ENCODE peak calls at places on chromosome X, in seven cellular contexts. One of them, this sample, is unnamed.

GRCh38 chrX:69387559-69388487 is 116.3 kb upstream of the NALF2 start:
- DNase-seq in AG04450: peak
- DNase-seq in AG09319: peak
- DNase-seq in activated CD8-positive, alpha-beta T cell treated with anti-CD3 and anti-CD28 coated beads for 36 hours: peak
- DNase-seq in astrocyte of the spinal cord: peak
- DNase-seq in fibroblast of lung: peak
- DNase-seq in Panc1: no peak
- DNase-seq in this sample: no peak

GRCh38 chrX:155534800-155535199 is 76.4 kb upstream of the F8A3 start:
- DNase-seq in AG04450: no peak
- DNase-seq in AG09319: no peak
- DNase-seq in activated CD8-positive, alpha-beta T cell treated with anti-CD3 and anti-CD28 coated beads for 36 hours: peak
- DNase-seq in astrocyte of the spinal cord: no peak
- DNase-seq in fibroblast of lung: no peak
- DNase-seq in Panc1: no peak
- DNase-seq in this sample: no peak

GRCh38 chrX:76821276-76821675 is 393.8 kb downstream of the MAGEE1 start:
- DNase-seq in AG04450: no peak
- DNase-seq in AG09319: no peak
- DNase-seq in activated CD8-positive, alpha-beta T cell treated with anti-CD3 and anti-CD28 coated beads for 36 hours: no peak
- DNase-seq in astrocyte of the spinal cord: no peak
- DNase-seq in fibroblast of lung: no peak
- DNase-seq in Panc1: no peak
- DNase-seq in this sample: no peak

GRCh38 chrX:20333672-20334071 is 67.0 kb upstream of the RPS6KA3 start:
- DNase-seq in AG04450: no peak
- DNase-seq in AG09319: no peak
- DNase-seq in activated CD8-positive, alpha-beta T cell treated with anti-CD3 and anti-CD28 coated beads for 36 hours: peak
- DNase-seq in astrocyte of the spinal cord: no peak
- DNase-seq in fibroblast of lung: no peak
- DNase-seq in Panc1: no peak
- DNase-seq in this sample: no peak

GRCh38 chrX:47361538-47362511 is 8.6 kb upstream of the ZNF157 start:
- DNase-seq in AG04450: peak
- DNase-seq in AG09319: peak
- DNase-seq in activated CD8-positive, alpha-beta T cell treated with anti-CD3 and anti-CD28 coated beads for 36 hours: peak
- DNase-seq in astrocyte of the spinal cord: peak
- DNase-seq in fibroblast of lung: peak
- DNase-seq in Panc1: no peak
- DNase-seq in this sample: peak

GRCh38 chrX:138756234-138756633 is 44.7 kb upstream of the FGF13 start:
- DNase-seq in AG04450: no peak
- DNase-seq in AG09319: no peak
- DNase-seq in activated CD8-positive, alpha-beta T cell treated with anti-CD3 and anti-CD28 coated beads for 36 hours: no peak
- DNase-seq in astrocyte of the spinal cord: peak
- DNase-seq in fibroblast of lung: peak
- DNase-seq in Panc1: no peak
- DNase-seq in this sample: no peak

GRCh38 chrX:100868273-100868672 is 5.9 kb downstream of the NOX1 start:
- DNase-seq in AG04450: no peak
- DNase-seq in AG09319: no peak
- DNase-seq in activated CD8-positive, alpha-beta T cell treated with anti-CD3 and anti-CD28 coated beads for 36 hours: no peak
- DNase-seq in astrocyte of the spinal cord: no peak
- DNase-seq in fibroblast of lung: no peak
- DNase-seq in Panc1: no peak
- DNase-seq in this sample: no peak

GRCh38 chrX:153800177-153800722 is 5.8 kb downstream of the SSR4 start:
- DNase-seq in AG04450: no peak
- DNase-seq in AG09319: no peak
- DNase-seq in activated CD8-positive, alpha-beta T cell treated with anti-CD3 and anti-CD28 coated beads for 36 hours: no peak
- DNase-seq in astrocyte of the spinal cord: no peak
- DNase-seq in fibroblast of lung: no peak
- DNase-seq in Panc1: no peak
- DNase-seq in this sample: no peak

GRCh38 chrX:57929373-57929772 is 19.1 kb upstream of the ZXDA start:
- DNase-seq in AG04450: no peak
- DNase-seq in AG09319: no peak
- DNase-seq in activated CD8-positive, alpha-beta T cell treated with anti-CD3 and anti-CD28 coated beads for 36 hours: no peak
- DNase-seq in astrocyte of the spinal cord: no peak
- DNase-seq in fibroblast of lung: peak
- DNase-seq in Panc1: no peak
- DNase-seq in this sample: no peak

GRCh38 chrX:97330150-97330549 is 446.4 kb downstream of the RPA4 start:
- DNase-seq in AG04450: no peak
- DNase-seq in AG09319: no peak
- DNase-seq in activated CD8-positive, alpha-beta T cell treated with anti-CD3 and anti-CD28 coated beads for 36 hours: no peak
- DNase-seq in astrocyte of the spinal cord: no peak
- DNase-seq in fibroblast of lung: no peak
- DNase-seq in Panc1: no peak
- DNase-seq in this sample: no peak

GRCh38 chrX:77899081-77899828 is at the start of gene COX7B:
- DNase-seq in AG04450: peak
- DNase-seq in AG09319: peak
- DNase-seq in activated CD8-positive, alpha-beta T cell treated with anti-CD3 and anti-CD28 coated beads for 36 hours: peak
- DNase-seq in astrocyte of the spinal cord: peak
- DNase-seq in fibroblast of lung: peak
- DNase-seq in Panc1: peak
- DNase-seq in this sample: peak

GRCh38 chrX:101417981-101418841 is 10.2 kb downstream of the HNRNPH2 start:
- DNase-seq in AG04450: no peak
- DNase-seq in AG09319: no peak
- DNase-seq in activated CD8-positive, alpha-beta T cell treated with anti-CD3 and anti-CD28 coated beads for 36 hours: peak
- DNase-seq in astrocyte of the spinal cord: peak
- DNase-seq in fibroblast of lung: peak
- DNase-seq in Panc1: no peak
- DNase-seq in this sample: no peak

GRCh38 chrX:17537652-17538301 is 162.8 kb downstream of the NHS start:
- DNase-seq in AG04450: no peak
- DNase-seq in AG09319: no peak
- DNase-seq in activated CD8-positive, alpha-beta T cell treated with anti-CD3 and anti-CD28 coated beads for 36 hours: no peak
- DNase-seq in astrocyte of the spinal cord: no peak
- DNase-seq in fibroblast of lung: no peak
- DNase-seq in Panc1: no peak
- DNase-seq in this sample: no peak

GRCh38 chrX:15911729-15912550 is 57.3 kb upstream of the AP1S2 start:
- DNase-seq in AG04450: no peak
- DNase-seq in AG09319: no peak
- DNase-seq in activated CD8-positive, alpha-beta T cell treated with anti-CD3 and anti-CD28 coated beads for 36 hours: peak
- DNase-seq in astrocyte of the spinal cord: no peak
- DNase-seq in fibroblast of lung: no peak
- DNase-seq in Panc1: no peak
- DNase-seq in this sample: no peak

GRCh38 chrX:56385336-56385735 is 153.2 kb downstream of the KLF8 start:
- DNase-seq in AG04450: no peak
- DNase-seq in AG09319: no peak
- DNase-seq in activated CD8-positive, alpha-beta T cell treated with anti-CD3 and anti-CD28 coated beads for 36 hours: peak
- DNase-seq in astrocyte of the spinal cord: no peak
- DNase-seq in fibroblast of lung: no peak
- DNase-seq in Panc1: no peak
- DNase-seq in this sample: no peak

GRCh38 chrX:108439961-108440696 is 491 bp downstream of the COL4A5 start:
- DNase-seq in AG04450: no peak
- DNase-seq in AG09319: no peak
- DNase-seq in activated CD8-positive, alpha-beta T cell treated with anti-CD3 and anti-CD28 coated beads for 36 hours: no peak
- DNase-seq in astrocyte of the spinal cord: no peak
- DNase-seq in fibroblast of lung: no peak
- DNase-seq in Panc1: no peak
- DNase-seq in this sample: no peak

GRCh38 chrX:52576946-52577345 is 60.1 kb upstream of the XAGE1B start:
- DNase-seq in AG04450: no peak
- DNase-seq in AG09319: no peak
- DNase-seq in activated CD8-positive, alpha-beta T cell treated with anti-CD3 and anti-CD28 coated beads for 36 hours: no peak
- DNase-seq in astrocyte of the spinal cord: no peak
- DNase-seq in fibroblast of lung: no peak
- DNase-seq in Panc1: no peak
- DNase-seq in this sample: no peak

GRCh38 chrX:102659790-102660757 is 8.8 kb downstream of the GPRASP1 start:
- DNase-seq in AG04450: no peak
- DNase-seq in AG09319: no peak
- DNase-seq in activated CD8-positive, alpha-beta T cell treated with anti-CD3 and anti-CD28 coated beads for 36 hours: peak
- DNase-seq in astrocyte of the spinal cord: peak
- DNase-seq in fibroblast of lung: peak
- DNase-seq in Panc1: peak
- DNase-seq in this sample: peak

GRCh38 chrX:100931925-100932285 is 3.2 kb upstream of the XKRX start:
- DNase-seq in AG04450: no peak
- DNase-seq in AG09319: no peak
- DNase-seq in activated CD8-positive, alpha-beta T cell treated with anti-CD3 and anti-CD28 coated beads for 36 hours: no peak
- DNase-seq in astrocyte of the spinal cord: no peak
- DNase-seq in fibroblast of lung: no peak
- DNase-seq in Panc1: no peak
- DNase-seq in this sample: no peak

GRCh38 chrX:8103655-8104054 is 67.4 kb downstream of the VCX2 start:
- DNase-seq in AG04450: no peak
- DNase-seq in AG09319: no peak
- DNase-seq in activated CD8-positive, alpha-beta T cell treated with anti-CD3 and anti-CD28 coated beads for 36 hours: no peak
- DNase-seq in astrocyte of the spinal cord: no peak
- DNase-seq in fibroblast of lung: no peak
- DNase-seq in Panc1: no peak
- DNase-seq in this sample: no peak

GRCh38 chrX:117397846-117398245 is 718.8 kb downstream of the KLHL13 start:
- DNase-seq in AG04450: no peak
- DNase-seq in AG09319: no peak
- DNase-seq in activated CD8-positive, alpha-beta T cell treated with anti-CD3 and anti-CD28 coated beads for 36 hours: no peak
- DNase-seq in astrocyte of the spinal cord: no peak
- DNase-seq in fibroblast of lung: no peak
- DNase-seq in Panc1: no peak
- DNase-seq in this sample: no peak

GRCh38 chrX:38890326-38890725 is 89.1 kb downstream of the MID1IP1 start:
- DNase-seq in AG04450: no peak
- DNase-seq in AG09319: no peak
- DNase-seq in activated CD8-positive, alpha-beta T cell treated with anti-CD3 and anti-CD28 coated beads for 36 hours: no peak
- DNase-seq in astrocyte of the spinal cord: no peak
- DNase-seq in fibroblast of lung: no peak
- DNase-seq in Panc1: no peak
- DNase-seq in this sample: no peak

GRCh38 chrX:49309401-49309981 is 6.0 kb downstream of the GAGE10 start:
- DNase-seq in AG04450: no peak
- DNase-seq in AG09319: no peak
- DNase-seq in activated CD8-positive, alpha-beta T cell treated with anti-CD3 and anti-CD28 coated beads for 36 hours: peak
- DNase-seq in astrocyte of the spinal cord: peak
- DNase-seq in fibroblast of lung: peak
- DNase-seq in Panc1: no peak
- DNase-seq in this sample: no peak

GRCh38 chrX:99142745-99143144 is 1267.3 kb downstream of the PCDH19 start:
- DNase-seq in AG04450: no peak
- DNase-seq in AG09319: no peak
- DNase-seq in activated CD8-positive, alpha-beta T cell treated with anti-CD3 and anti-CD28 coated beads for 36 hours: no peak
- DNase-seq in astrocyte of the spinal cord: no peak
- DNase-seq in fibroblast of lung: no peak
- DNase-seq in Panc1: no peak
- DNase-seq in this sample: no peak

GRCh38 chrX:5959286-5959685 is 269.4 kb downstream of the NLGN4X start:
- DNase-seq in AG04450: no peak
- DNase-seq in AG09319: no peak
- DNase-seq in activated CD8-positive, alpha-beta T cell treated with anti-CD3 and anti-CD28 coated beads for 36 hours: no peak
- DNase-seq in astrocyte of the spinal cord: no peak
- DNase-seq in fibroblast of lung: no peak
- DNase-seq in Panc1: no peak
- DNase-seq in this sample: no peak

This sample was measured in HFF-Myc.